ENCODE peak calls at places on chromosomes 16 and 17, in four cellular contexts. Y is K562, Q is GM12878, T is HepG2. I is an unnamed sample.

GRCh38 chr17:7336240-7337175 is at the start of gene ACAP1:
- DNase-seq in Y (peak; percentile 44), Q (no peak), T (no peak), I (no peak)

GRCh38 chr17:13403982-13404931 is 197.5 kb downstream of the HS3ST3A1 start:
- DNase-seq in Y (no peak), Q (no peak), T (peak; percentile 84), I (no peak)

GRCh38 chr17:62778990-62779681 is 29.0 kb downstream of the MARCHF10 start:
- DNase-seq in Y (peak; percentile 31), Q (no peak), T (peak; percentile 48), I (no peak)

GRCh38 chr17:38605852-38606645 is at the start of gene SRCIN1:
- DNase-seq in Y (peak; percentile 90), Q (no peak), T (peak; percentile 57), I (peak; percentile 74)

GRCh38 chr16:10180771-10181163 is 1.5 kb downstream of the GRIN2A start:
- DNase-seq in Y (peak; percentile 77), Q (no peak), T (peak; percentile 57), I (peak; percentile 61)

GRCh38 chr16:66857437-66857836 is 13.2 kb downstream of the CA7 start:
- DNase-seq in Y (no peak), Q (no peak), T (no peak), I (no peak)

GRCh38 chr17:49361129-49361901 is 735 bp downstream of the ZNF652 start:
- DNase-seq in Y (peak; percentile 50), Q (peak; percentile 48), T (peak; percentile 62), I (no peak)

GRCh38 chr17:44914148-44914547 is 1.2 kb downstream of the GFAP start:
- DNase-seq in Y (peak; percentile 55), Q (no peak), T (no peak), I (no peak)

GRCh38 chr16:31700530-31701388 is 172.8 kb upstream of the ZNF267 start:
- DNase-seq in Y (peak; percentile 56), Q (peak; percentile 67), T (peak; percentile 90), I (peak; percentile 38)

GRCh38 chr17:69060835-69061234 is at the start of gene ABCA9:
- DNase-seq in Y (no peak), Q (no peak), T (no peak), I (no peak)

GRCh38 chr16:19605701-19606100 is 50.2 kb downstream of the VPS35L start:
- DNase-seq in Y (no peak), Q (no peak), T (no peak), I (no peak)

GRCh38 chr16:29148867-29149272 is 164.0 kb downstream of the LAT start:
- DNase-seq in Y (no peak), Q (no peak), T (no peak), I (no peak)

GRCh38 chr17:45310380-45311324 is 6.2 kb downstream of the MAP3K14 start:
- DNase-seq in Y (no peak), Q (no peak), T (no peak), I (no peak)

GRCh38 chr16:22849517-22849916 is 35.6 kb downstream of the HS3ST2 start:
- DNase-seq in Y (no peak), Q (no peak), T (no peak), I (no peak)

GRCh38 chr17:44830359-44831269 is 527 bp upstream of the GJC1 start:
- DNase-seq in Y (no peak), Q (no peak), T (no peak), I (peak; percentile 45)

GRCh38 chr16:1741553-1742165 is 29.7 kb downstream of the NME3 start:
- DNase-seq in Y (no peak), Q (no peak), T (no peak), I (no peak)

GRCh38 chr17:37648555-37648954 is 5.3 kb upstream of the DDX52 start:
- DNase-seq in Y (no peak), Q (no peak), T (no peak), I (no peak)

GRCh38 chr17:39000021-39000601 is 32.9 kb upstream of the FBXO47 start:
- DNase-seq in Y (no peak), Q (no peak), T (no peak), I (no peak)

GRCh38 chr17:3875317-3875716 is 17.5 kb downstream of the CAMKK1 start:
- DNase-seq in Y (no peak), Q (no peak), T (no peak), I (no peak)

GRCh38 chr16:50296807-50297206 is 30.5 kb downstream of the ADCY7 start:
- DNase-seq in Y (no peak), Q (no peak), T (no peak), I (no peak)

GRCh38 chr17:79990704-79991103 is 45.0 kb downstream of the TBC1D16 start:
- DNase-seq in Y (no peak), Q (no peak), T (no peak), I (no peak)
- TF ChIP-seq SP1 in Y (no peak), Q (no peak), T (no peak), I (no peak)

GRCh38 chr16:8047711-8048110 is 542.6 kb downstream of the TMEM114 start:
- DNase-seq in Y (no peak), Q (no peak), T (no peak), I (no peak)
- TF ChIP-seq BHLHE40 in Y (no peak), Q (no peak), T (no peak), I (no peak)

GRCh38 chr16:53816211-53816610 is 112.3 kb downstream of the FTO start:
- DNase-seq in Y (no peak), Q (no peak), T (no peak), I (no peak)

GRCh38 chr16:53812914-53813313 is 109.0 kb downstream of the FTO start:
- DNase-seq in Y (no peak), Q (no peak), T (no peak), I (no peak)

GRCh38 chr16:53817812-53818211 is 113.9 kb downstream of the FTO start:
- DNase-seq in Y (no peak), Q (no peak), T (no peak), I (no peak)

GRCh38 chr16:53814791-53815190 is 110.8 kb downstream of the FTO start:
- DNase-seq in Y (no peak), Q (no peak), T (no peak), I (no peak)

DNA sequence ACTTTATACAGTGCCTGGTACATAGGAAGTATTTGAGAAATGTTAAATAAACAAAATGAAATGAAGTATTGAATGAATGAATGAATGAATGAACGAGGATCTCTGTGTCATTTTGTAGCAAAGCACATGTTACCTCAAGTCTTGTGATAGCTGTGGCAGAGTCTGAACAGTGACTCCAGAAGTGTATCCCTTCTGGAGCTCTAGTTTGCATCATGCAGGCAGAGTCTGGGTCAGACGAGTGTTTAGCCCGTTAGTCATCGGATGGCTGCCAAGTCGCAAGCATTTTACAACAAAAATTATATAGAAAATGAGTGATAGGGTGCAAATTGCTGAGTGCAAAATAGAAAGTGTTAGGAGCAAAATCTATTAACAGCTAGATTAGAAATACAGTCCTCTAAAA is 113.2 kb downstream of the FTO start:
- DNase-seq in Y (no peak), Q (no peak), T (no peak), I (no peak)
- TF ChIP-seq SP1 in Y (no peak), Q (no peak), T (no peak), I (no peak)

GRCh38 chr17:77107506-77108433 is 33.0 kb upstream of the SEC14L1 start:
- DNase-seq in Y (peak; percentile 35), Q (peak; percentile 94), T (no peak), I (no peak)
- TF ChIP-seq BHLHE40 in Y (no peak), Q (peak; percentile 72), T (no peak), I (no peak)

GRCh38 chr16:68300736-68301459 is 9.8 kb downstream of the SLC7A6OS start:
- DNase-seq in Y (no peak), Q (no peak), T (no peak), I (no peak)

GRCh38 chr16:68298312-68298711 is 12.4 kb downstream of the SLC7A6OS start:
- DNase-seq in Y (no peak), Q (no peak), T (no peak), I (no peak)

GRCh38 chr16:68299571-68300453 is 10.9 kb downstream of the SLC7A6OS start:
- DNase-seq in Y (no peak), Q (no peak), T (no peak), I (no peak)

GRCh38 chr16:68297908-68298307 is 12.8 kb downstream of the SLC7A6OS start:
- DNase-seq in Y (no peak), Q (no peak), T (no peak), I (no peak)

GRCh38 chr16:68298907-68299515 is 11.7 kb downstream of the SLC7A6OS start:
- DNase-seq in Y (no peak), Q (no peak), T (peak; percentile 77), I (no peak)
- TF ChIP-seq SP1 in Y (no peak), Q (no peak), T (no peak), I (no peak)

DNA sequence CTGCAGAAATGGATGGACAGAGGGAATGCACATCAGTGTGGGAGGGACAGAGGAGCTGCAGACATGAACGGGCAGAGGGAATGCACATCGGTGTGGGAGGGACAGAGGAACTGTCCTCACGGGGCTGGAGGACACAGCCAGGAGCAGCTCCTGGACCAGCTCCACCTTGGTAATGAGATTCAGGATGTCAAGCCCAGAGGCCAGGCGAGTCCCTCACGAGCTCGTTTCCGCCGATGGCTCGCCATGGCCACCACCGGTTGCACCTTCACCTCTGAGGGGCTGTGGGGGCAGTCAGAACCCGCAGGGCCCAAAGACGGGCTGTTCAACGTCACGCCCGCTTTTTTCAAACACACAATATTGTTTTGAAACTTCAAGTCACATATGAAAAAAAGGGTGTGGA is 56.2 kb downstream of the RPH3AL start:
- DNase-seq in Y (no peak), Q (no peak), T (no peak), I (no peak)
- TF ChIP-seq BHLHE40 in Y (no peak), Q (no peak), T (no peak), I (no peak)

GRCh38 chr17:57532966-57533365 is 212.1 kb downstream of the CCDC182 start:
- DNase-seq in Y (no peak), Q (no peak), T (no peak), I (no peak)

GRCh38 chr17:57535652-57536018 is 209.5 kb downstream of the CCDC182 start:
- DNase-seq in Y (no peak), Q (no peak), T (no peak), I (no peak)

GRCh38 chr17:57534863-57535651 is 210.0 kb downstream of the CCDC182 start:
- DNase-seq in Y (peak; percentile 43), Q (no peak), T (no peak), I (peak; percentile 79)

GRCh38 chr17:57532556-57532955 is 212.5 kb downstream of the CCDC182 start:
- DNase-seq in Y (peak; percentile 27), Q (no peak), T (no peak), I (no peak)

GRCh38 chr17:57533684-57534305 is 211.3 kb downstream of the CCDC182 start:
- DNase-seq in Y (no peak), Q (no peak), T (no peak), I (no peak)
- TF ChIP-seq SP1 in Y (no peak), Q (no peak), T (no peak), I (no peak)

DNA sequence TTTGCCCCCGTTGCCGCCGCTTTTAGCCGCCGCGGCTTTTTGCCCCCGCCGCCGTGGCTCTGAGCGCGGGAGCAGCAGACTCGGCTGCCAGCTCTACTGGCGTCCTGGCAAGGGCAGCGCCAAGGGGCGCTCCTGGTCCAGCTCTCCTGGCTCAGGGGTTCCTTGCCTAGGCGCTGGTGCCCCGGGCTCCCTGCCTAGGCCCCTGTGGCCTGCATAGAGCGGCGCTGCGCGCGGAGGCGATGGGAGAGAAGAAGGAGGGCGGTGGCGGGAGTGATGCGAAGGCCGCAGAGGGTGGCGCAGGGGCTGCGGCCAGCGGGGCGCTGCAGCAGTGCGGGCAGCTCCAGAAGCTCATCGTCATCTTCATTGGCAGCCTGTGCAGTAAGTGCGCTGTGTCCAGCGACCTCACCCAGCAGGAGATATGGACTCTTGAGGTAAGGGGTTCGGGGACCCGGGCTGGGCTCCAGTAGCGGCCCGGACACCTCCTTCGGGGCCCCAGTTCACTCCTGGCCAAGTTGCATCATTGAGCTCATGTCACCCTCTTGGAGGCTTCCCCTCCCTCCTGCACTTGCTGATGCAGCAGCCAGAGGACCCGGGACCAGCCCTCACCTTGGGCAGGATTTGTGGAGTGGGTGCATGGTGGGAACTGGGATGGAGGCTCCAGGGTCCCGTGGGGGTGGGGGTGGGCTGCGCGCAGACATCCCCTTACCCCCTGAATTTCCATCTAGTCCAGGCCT is 1344.4 kb downstream of the TP53TG3F start:
- DNase-seq in Y (no peak), Q (no peak), T (no peak), I (no peak)
- TF ChIP-seq BHLHE40 in Y (no peak), Q (no peak), T (no peak), I (no peak)